ENCODE peak calls at places on chromosome 12, in nine cellular contexts. One of them, this sample, is unnamed.

GRCh38 chr12:60112778-60113177 is 516.9 kb downstream of the SLC16A7 start:
- DNase-seq in sciatic nerve: no peak
- DNase-seq in neural crest cell: no peak
- DNase-seq in activated CD4-positive, alpha-beta T cell treated with anti-CD3 and anti-CD28 coated beads, Interleukin-2, amount 50 U/mL, for 24 hours: no peak
- DNase-seq in CD8-positive, alpha-beta T cell: no peak
- DNase-seq in dorsolateral prefrontal cortex: no peak
- DNase-seq in PC-9: no peak
- DNase-seq in activated gamma-delta T cell treated with Interleukin-2 at 50 U/mL for 16 hours: no peak
- DNase-seq in GM13976: no peak
- DNase-seq in this sample: no peak

GRCh38 chr12:14770495-14771313 is 32.6 kb downstream of the WBP11 start:
- DNase-seq in activated gamma-delta T cell treated with Interleukin-2 at 50 U/mL for 16 hours: peak; percentile 93
- DNase-seq in neural crest cell: peak; percentile 76
- DNase-seq in sciatic nerve: peak; percentile 97
- DNase-seq in dorsolateral prefrontal cortex: peak; percentile 88
- DNase-seq in GM13976: peak; percentile 78
- DNase-seq in PC-9: peak; percentile 99
- DNase-seq in CD8-positive, alpha-beta T cell: peak; percentile 96
- DNase-seq in activated CD4-positive, alpha-beta T cell treated with anti-CD3 and anti-CD28 coated beads, Interleukin-2, amount 50 U/mL, for 24 hours: peak; percentile 89
- DNase-seq in this sample: peak; percentile 86

GRCh38 chr12:6607751-6608591 is 792 bp upstream of the CHD4 start:
- DNase-seq in dorsolateral prefrontal cortex: peak; percentile 67
- DNase-seq in GM13976: peak; percentile 71
- DNase-seq in CD8-positive, alpha-beta T cell: peak; percentile 66
- DNase-seq in activated gamma-delta T cell treated with Interleukin-2 at 50 U/mL for 16 hours: peak; percentile 57
- DNase-seq in PC-9: peak; percentile 83
- DNase-seq in activated CD4-positive, alpha-beta T cell treated with anti-CD3 and anti-CD28 coated beads, Interleukin-2, amount 50 U/mL, for 24 hours: no peak
- DNase-seq in sciatic nerve: no peak
- DNase-seq in neural crest cell: peak; percentile 44
- DNase-seq in this sample: peak; percentile 81

GRCh38 chr12:1063852-1064251 is 72.8 kb downstream of the ERC1 start:
- DNase-seq in neural crest cell: no peak
- DNase-seq in dorsolateral prefrontal cortex: no peak
- DNase-seq in activated CD4-positive, alpha-beta T cell treated with anti-CD3 and anti-CD28 coated beads, Interleukin-2, amount 50 U/mL, for 24 hours: no peak
- DNase-seq in CD8-positive, alpha-beta T cell: no peak
- DNase-seq in GM13976: no peak
- DNase-seq in PC-9: no peak
- DNase-seq in sciatic nerve: no peak
- DNase-seq in activated gamma-delta T cell treated with Interleukin-2 at 50 U/mL for 16 hours: no peak
- DNase-seq in this sample: no peak

GRCh38 chr12:105223358-105223840 is 12.6 kb downstream of the APPL2 start:
- DNase-seq in activated gamma-delta T cell treated with Interleukin-2 at 50 U/mL for 16 hours: no peak
- DNase-seq in sciatic nerve: no peak
- DNase-seq in CD8-positive, alpha-beta T cell: no peak
- DNase-seq in neural crest cell: no peak
- DNase-seq in activated CD4-positive, alpha-beta T cell treated with anti-CD3 and anti-CD28 coated beads, Interleukin-2, amount 50 U/mL, for 24 hours: no peak
- DNase-seq in dorsolateral prefrontal cortex: no peak
- DNase-seq in PC-9: no peak
- DNase-seq in GM13976: no peak
- DNase-seq in this sample: no peak

GRCh38 chr12:124024263-124024678 is 51.3 kb downstream of the ZNF664 start:
- DNase-seq in activated CD4-positive, alpha-beta T cell treated with anti-CD3 and anti-CD28 coated beads, Interleukin-2, amount 50 U/mL, for 24 hours: no peak
- DNase-seq in activated gamma-delta T cell treated with Interleukin-2 at 50 U/mL for 16 hours: no peak
- DNase-seq in sciatic nerve: no peak
- DNase-seq in GM13976: no peak
- DNase-seq in dorsolateral prefrontal cortex: no peak
- DNase-seq in PC-9: peak; percentile 48
- DNase-seq in neural crest cell: no peak
- DNase-seq in CD8-positive, alpha-beta T cell: no peak
- DNase-seq in this sample: no peak

GRCh38 chr12:3269594-3269993 is 192.4 kb downstream of the TSPAN9 start:
- DNase-seq in neural crest cell: no peak
- DNase-seq in activated CD4-positive, alpha-beta T cell treated with anti-CD3 and anti-CD28 coated beads, Interleukin-2, amount 50 U/mL, for 24 hours: no peak
- DNase-seq in dorsolateral prefrontal cortex: no peak
- DNase-seq in PC-9: no peak
- DNase-seq in GM13976: no peak
- DNase-seq in sciatic nerve: no peak
- DNase-seq in CD8-positive, alpha-beta T cell: no peak
- DNase-seq in activated gamma-delta T cell treated with Interleukin-2 at 50 U/mL for 16 hours: no peak
- DNase-seq in this sample: no peak

GRCh38 chr12:100371146-100371545 is 14.3 kb downstream of the SLC17A8 start:
- DNase-seq in PC-9: no peak
- DNase-seq in dorsolateral prefrontal cortex: no peak
- DNase-seq in GM13976: no peak
- DNase-seq in activated gamma-delta T cell treated with Interleukin-2 at 50 U/mL for 16 hours: no peak
- DNase-seq in activated CD4-positive, alpha-beta T cell treated with anti-CD3 and anti-CD28 coated beads, Interleukin-2, amount 50 U/mL, for 24 hours: no peak
- DNase-seq in sciatic nerve: no peak
- DNase-seq in CD8-positive, alpha-beta T cell: no peak
- DNase-seq in neural crest cell: no peak
- DNase-seq in this sample: no peak

GRCh38 chr12:85350356-85350755 is 70.3 kb downstream of the ALX1 start:
- DNase-seq in GM13976: no peak
- DNase-seq in activated CD4-positive, alpha-beta T cell treated with anti-CD3 and anti-CD28 coated beads, Interleukin-2, amount 50 U/mL, for 24 hours: no peak
- DNase-seq in PC-9: no peak
- DNase-seq in dorsolateral prefrontal cortex: no peak
- DNase-seq in neural crest cell: no peak
- DNase-seq in CD8-positive, alpha-beta T cell: no peak
- DNase-seq in activated gamma-delta T cell treated with Interleukin-2 at 50 U/mL for 16 hours: no peak
- DNase-seq in sciatic nerve: no peak
- DNase-seq in this sample: no peak

GRCh38 chr12:112735296-112735695 is 56.3 kb upstream of the RPH3A start:
- DNase-seq in neural crest cell: no peak
- DNase-seq in GM13976: no peak
- DNase-seq in PC-9: no peak
- DNase-seq in dorsolateral prefrontal cortex: no peak
- DNase-seq in activated gamma-delta T cell treated with Interleukin-2 at 50 U/mL for 16 hours: no peak
- DNase-seq in sciatic nerve: no peak
- DNase-seq in activated CD4-positive, alpha-beta T cell treated with anti-CD3 and anti-CD28 coated beads, Interleukin-2, amount 50 U/mL, for 24 hours: no peak
- DNase-seq in CD8-positive, alpha-beta T cell: no peak
- DNase-seq in this sample: no peak

GRCh38 chr12:93742086-93742934 is 65.1 kb downstream of the CRADD start:
- DNase-seq in dorsolateral prefrontal cortex: peak; percentile 63
- DNase-seq in CD8-positive, alpha-beta T cell: peak; percentile 45
- DNase-seq in PC-9: peak; percentile 72
- DNase-seq in neural crest cell: peak; percentile 60
- DNase-seq in activated gamma-delta T cell treated with Interleukin-2 at 50 U/mL for 16 hours: peak; percentile 17
- DNase-seq in activated CD4-positive, alpha-beta T cell treated with anti-CD3 and anti-CD28 coated beads, Interleukin-2, amount 50 U/mL, for 24 hours: peak; percentile 11
- DNase-seq in GM13976: peak; percentile 83
- DNase-seq in sciatic nerve: peak; percentile 79
- DNase-seq in this sample: peak; percentile 53

GRCh38 chr12:130557876-130558770 is 158.0 kb downstream of the RIMBP2 start:
- DNase-seq in neural crest cell: no peak
- DNase-seq in activated CD4-positive, alpha-beta T cell treated with anti-CD3 and anti-CD28 coated beads, Interleukin-2, amount 50 U/mL, for 24 hours: no peak
- DNase-seq in dorsolateral prefrontal cortex: no peak
- DNase-seq in sciatic nerve: no peak
- DNase-seq in PC-9: no peak
- DNase-seq in activated gamma-delta T cell treated with Interleukin-2 at 50 U/mL for 16 hours: no peak
- DNase-seq in CD8-positive, alpha-beta T cell: no peak
- DNase-seq in GM13976: no peak
- DNase-seq in this sample: no peak

GRCh38 chr12:47032644-47033043 is 46.8 kb upstream of the PCED1B start:
- DNase-seq in activated gamma-delta T cell treated with Interleukin-2 at 50 U/mL for 16 hours: peak; percentile 18
- DNase-seq in PC-9: no peak
- DNase-seq in CD8-positive, alpha-beta T cell: no peak
- DNase-seq in sciatic nerve: no peak
- DNase-seq in GM13976: no peak
- DNase-seq in dorsolateral prefrontal cortex: no peak
- DNase-seq in neural crest cell: no peak
- DNase-seq in activated CD4-positive, alpha-beta T cell treated with anti-CD3 and anti-CD28 coated beads, Interleukin-2, amount 50 U/mL, for 24 hours: no peak
- DNase-seq in this sample: no peak